ENCODE peak calls at places on chromosomes 2 and 18, in six cellular contexts. L is GM23338, C is GM23248, W is PC-3, Z is OCI-LY7, K is SK-N-SH. S is an unnamed sample. For H3K9me2, the result is how much of the 10 kb centered on the place peaks cover.

GRCh38 chr18:37322497-37323035 is 243.0 kb downstream of the CELF4 start:
- DNase-seq in Z (peak), L (peak), K (peak), C (peak), W (peak), S (peak)

GRCh38 chr2:69682525-69682924 is 39.0 kb upstream of the AAK1 start:
- DNase-seq in C (no peak), W (no peak), Z (no peak), K (no peak), L (no peak), S (no peak)

GRCh38 chr2:71714601-71715240 is 261.4 kb downstream of the DYSF start:
- DNase-seq in L (no peak), Z (no peak), C (no peak), W (no peak), K (no peak), S (no peak)

GRCh38 chr2:186457908-186458307 is 28.2 kb upstream of the ZC3H15 start:
- DNase-seq in K (no peak), L (no peak), Z (no peak), W (no peak), C (no peak), S (no peak)

GRCh38 chr2:85468704-85469349 is 50.3 kb downstream of the SH2D6 start:
- DNase-seq in C (peak), W (peak), L (peak), K (no peak), Z (no peak), S (peak)

GRCh38 chr2:68766378-68766845 is 31.8 kb downstream of the ARHGAP25 start:
- DNase-seq in W (no peak), Z (peak), K (no peak), C (no peak), L (no peak), S (no peak)

GRCh38 chr2:237161239-237161638 is 75.5 kb downstream of the COPS8 start:
- DNase-seq in W (no peak), L (no peak), C (peak), Z (no peak), K (no peak), S (no peak)

GRCh38 chr18:74892066-74892627 is 294.5 kb downstream of the ZNF407 start:
- DNase-seq in K (no peak), Z (no peak), W (no peak), L (no peak), C (no peak), S (no peak)

GRCh38 chr2:69092857-69093256 is 79.9 kb downstream of the ANTXR1 start:
- DNase-seq in L (no peak), W (no peak), K (no peak), Z (no peak), C (peak), S (no peak)

GRCh38 chr2:216792222-216793001 is 67.5 kb downstream of the TNP1 start:
- DNase-seq in L (peak), K (peak), C (peak), W (peak), Z (no peak), S (peak)

GRCh38 chr18:46754188-46754587 is 2.7 kb downstream of the ST8SIA5 start:
- DNase-seq in W (no peak), K (no peak), L (no peak), Z (peak), C (no peak), S (peak)

GRCh38 chr2:156310773-156311172 is 21.7 kb downstream of the NR4A2 start:
- DNase-seq in K (no peak), L (no peak), Z (no peak), C (no peak), W (no peak), S (no peak)

GRCh38 chr2:213152065-213152794 is 818 bp upstream of the IKZF2 start:
- DNase-seq in C (peak), W (peak), K (peak), Z (peak), L (peak), S (peak)

GRCh38 chr2:43737097-43737854 is 36.6 kb upstream of the DYNC2LI1 start:
- DNase-seq in Z (no peak), W (peak), L (no peak), K (no peak), C (peak), S (no peak)

GRCh38 chr2:69464575-69464974 is 27.3 kb upstream of the NFU1 start:
- DNase-seq in K (no peak), W (no peak), Z (no peak), C (peak), L (no peak), S (no peak)

GRCh38 chr2:137924019-137924418 is 40.3 kb upstream of the HNMT start:
- DNase-seq in Z (no peak), K (no peak), C (no peak), W (no peak), L (no peak), S (no peak)

GRCh38 chr2:168758970-168759820 is 43.2 kb upstream of the NOSTRIN start:
- DNase-seq in W (peak), Z (peak), L (peak), C (peak), K (peak), S (no peak)

GRCh38 chr18:62987035-62987830 is 271.9 kb downstream of the PHLPP1 start:
- DNase-seq in C (no peak), W (no peak), L (no peak), K (no peak), Z (no peak), S (no peak)

GRCh38 chr2:86433137-86433536 is 8.0 kb upstream of the KDM3A start:
- DNase-seq in K (no peak), W (no peak), C (no peak), L (no peak), Z (no peak), S (no peak)

GRCh38 chr18:489244-490023 is 11.1 kb downstream of the COLEC12 start:
- DNase-seq in K (no peak), Z (no peak), L (no peak), W (peak), C (peak), S (no peak)

GRCh38 chr2:223797811-223798721 is 39.3 kb downstream of the AP1S3 start:
- DNase-seq in W (peak), L (peak), Z (peak), K (peak), C (peak), S (peak)

GRCh38 chr2:136530154-136530553 is 235.2 kb upstream of the THSD7B start:
- DNase-seq in C (no peak), Z (no peak), W (no peak), L (peak), K (no peak), S (no peak)

GRCh38 chr2:74507926-74508520 is 528 bp upstream of the PCGF1 start:
- DNase-seq in L (peak), C (peak), K (peak), W (peak), Z (no peak), S (no peak)

GRCh38 chr18:12608292-12608691 is 49.6 kb downstream of the SPIRE1 start:
- DNase-seq in L (no peak), K (no peak), C (peak), W (peak), Z (no peak), S (peak)

GRCh38 chr2:213232649-213233437 is 51.4 kb upstream of the SPAG16 start:
- DNase-seq in W (no peak), L (peak), C (no peak), Z (peak), K (no peak), S (no peak)

GRCh38 chr2:144522741-144523605 is 3.1 kb upstream of the ZEB2 start:
- DNase-seq in W (no peak), K (peak), C (peak), L (peak), Z (no peak), S (no peak)

GRCh38 chr2:53353372-53354111 is 414.1 kb upstream of the CHAC2 start:
- DNase-seq in L (no peak), Z (no peak), C (peak), W (peak), K (no peak), S (peak)

GRCh38 chr2:47569658-47570398 is 166.9 kb downstream of the MSH2 start:
- DNase-seq in C (peak), Z (no peak), L (peak), K (peak), W (no peak), S (no peak)

GRCh38 chr2:119837759-119838158 is 78.0 kb downstream of the PTPN4 start:
- DNase-seq in K (no peak), W (no peak), L (no peak), C (no peak), Z (no peak), S (no peak)

GRCh38 chr2:218228366-218229092 is 11.5 kb downstream of the ARPC2 start:
- DNase-seq in C (no peak), W (peak), Z (no peak), L (no peak), K (no peak), S (no peak)

GRCh38 chr2:208311954-208312353 is 45.9 kb downstream of the PIKFYVE start:
- DNase-seq in W (no peak), L (no peak), C (peak), Z (no peak), K (no peak), S (no peak)

DNA sequence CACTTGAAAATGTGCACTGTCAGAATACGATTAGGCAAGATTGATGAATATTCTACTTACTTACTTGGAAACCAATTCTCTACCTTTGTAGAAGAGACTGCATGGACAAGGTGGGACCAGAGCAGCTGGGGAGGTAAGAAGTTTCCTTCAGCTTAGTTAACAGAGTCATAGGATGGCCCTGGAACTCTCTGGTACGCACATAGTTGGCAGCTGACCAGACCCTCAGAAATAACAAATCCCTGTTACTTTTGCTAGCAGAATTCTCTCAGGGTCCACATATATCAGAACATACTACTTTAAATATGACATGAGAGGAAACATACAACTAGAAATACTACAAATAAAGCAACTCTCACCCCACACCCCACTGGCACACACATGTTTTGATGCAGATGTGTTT is 24.8 kb upstream of the STAT1 start:
- DNase-seq in W (no peak), Z (no peak), K (no peak), L (no peak), C (no peak), S (no peak)
- H3K4me2 ChIP-seq in W (peak), Z (no peak), K (no peak), L (no peak), C (peak), S (peak)

GRCh38 chr2:127025357-127026062 is 81.4 kb downstream of the BIN1 start:
- DNase-seq in C (peak), L (peak), K (peak), Z (peak), W (no peak), S (no peak)
- H3K9me2 ChIP-seq in C (under half), L (under half), K (under half), Z (under half), W (under half), S (under half)

DNA sequence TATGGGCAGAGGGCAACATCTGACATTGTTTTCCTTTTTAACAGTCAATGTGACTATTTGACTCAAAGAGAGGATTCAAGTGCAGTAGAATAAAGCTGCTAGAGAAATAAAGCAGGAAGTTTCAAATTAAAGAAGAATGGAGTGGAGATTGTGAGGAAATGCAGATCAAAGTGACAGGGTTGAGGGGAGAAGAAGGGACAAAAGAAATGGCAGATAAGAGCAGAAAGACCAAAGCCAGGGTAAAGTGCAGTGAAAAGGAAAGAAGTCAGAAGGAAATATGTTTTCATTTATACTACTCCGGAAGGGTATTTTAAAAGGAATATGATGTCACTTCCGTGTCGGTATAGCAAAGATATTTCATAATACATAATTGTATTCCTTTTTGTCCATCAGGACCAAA is 297.5 kb upstream of the CRIM1 start:
- DNase-seq in L (no peak), Z (no peak), K (no peak), W (no peak), C (no peak), S (no peak)
- H3K4me2 ChIP-seq in L (peak), Z (no peak), K (no peak), W (no peak), C (no peak), S (no peak)

GRCh38 chr18:26416652-26417150 is 131.7 kb downstream of the KCTD1 start:
- DNase-seq in W (no peak), L (no peak), Z (no peak), K (no peak), C (no peak), S (no peak)

GRCh38 chr18:26417190-26417589 is 131.2 kb downstream of the KCTD1 start:
- DNase-seq in K (no peak), C (no peak), W (no peak), L (no peak), Z (no peak), S (no peak)

GRCh38 chr18:26415631-26416030 is 132.7 kb downstream of the KCTD1 start:
- DNase-seq in L (no peak), C (no peak), K (no peak), Z (no peak), W (no peak), S (no peak)

GRCh38 chr18:26419746-26420145 is 128.6 kb downstream of the KCTD1 start:
- DNase-seq in C (peak), K (peak), L (no peak), Z (no peak), W (no peak), S (no peak)

GRCh38 chr18:26418225-26418624 is 130.1 kb downstream of the KCTD1 start:
- DNase-seq in Z (no peak), W (no peak), L (no peak), C (no peak), K (no peak), S (no peak)
- H3K9me2 ChIP-seq in Z (under half), W (under half), L (under half), C (under half), K (under half), S (under half)

DNA sequence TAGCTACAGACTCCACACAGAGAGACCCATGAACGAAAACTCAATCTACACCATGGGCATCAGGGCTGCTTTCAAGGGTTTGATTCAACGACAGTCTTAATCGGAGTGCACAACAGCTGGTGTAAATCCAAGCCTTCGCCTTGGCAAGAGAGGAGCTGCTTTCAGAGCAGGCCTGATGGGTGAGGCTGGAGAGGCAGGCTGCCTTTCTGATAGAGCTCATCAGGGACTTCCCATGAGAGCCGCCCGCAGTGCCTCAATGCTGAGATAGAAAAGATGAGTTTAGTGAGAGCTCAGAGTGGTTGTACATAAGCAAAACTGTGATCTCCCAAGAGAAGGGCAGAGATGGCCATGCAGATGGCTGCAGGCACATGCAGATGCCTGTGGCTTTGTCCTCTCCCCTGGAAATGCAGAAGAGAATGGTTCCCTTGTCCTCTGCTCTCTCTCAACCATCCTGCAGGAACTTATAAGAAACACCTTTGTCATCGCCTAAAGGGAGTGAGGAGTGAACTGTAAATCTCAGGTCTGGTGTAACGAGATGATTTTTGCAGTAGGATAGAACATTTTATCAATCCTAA is 122.1 kb downstream of the ARL4C start:
- DNase-seq in W (no peak), Z (no peak), L (no peak), K (no peak), C (no peak), S (no peak)
- H3K4me2 ChIP-seq in W (no peak), Z (no peak), L (no peak), K (no peak), C (no peak), S (no peak)

GRCh38 chr18:57286949-57287348 is 65.4 kb upstream of the ST8SIA3 start:
- DNase-seq in L (no peak), Z (no peak), C (no peak), K (no peak), W (no peak), S (no peak)

DNA sequence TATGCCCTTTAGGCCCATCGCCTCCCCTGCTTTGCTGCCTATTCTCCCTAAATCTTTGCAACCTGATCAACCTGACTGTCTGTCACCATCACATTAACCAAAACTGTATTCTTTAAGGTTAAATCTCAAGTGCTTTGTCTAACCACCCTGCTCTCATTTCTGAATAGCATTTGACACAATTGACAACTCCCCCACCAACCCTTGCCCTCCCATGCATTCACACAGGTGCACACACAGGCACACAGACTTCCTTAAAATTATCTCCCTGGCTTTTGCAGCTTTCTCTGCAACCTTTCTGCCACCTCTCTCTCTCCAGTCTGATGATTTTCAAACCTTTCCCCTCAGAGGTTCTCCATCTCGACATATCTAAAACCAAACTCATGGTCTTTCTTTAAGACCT is 64.6 kb upstream of the ST8SIA3 start:
- DNase-seq in C (no peak), K (no peak), L (no peak), W (no peak), Z (no peak), S (no peak)
- H3K9me2 ChIP-seq in C (under half), K (under half), L (under half), W (under half), Z (under half), S (under half)

GRCh38 chr2:181787310-181788048 is 104.1 kb upstream of the ITPRID2 start:
- DNase-seq in C (no peak), W (no peak), L (no peak), K (no peak), Z (no peak), S (no peak)

GRCh38 chr2:181786371-181787228 is 104.9 kb upstream of the ITPRID2 start:
- DNase-seq in W (no peak), K (no peak), Z (no peak), C (no peak), L (no peak), S (no peak)

GRCh38 chr2:181785677-181786344 is 105.5 kb upstream of the NEUROD1 start:
- DNase-seq in K (no peak), L (no peak), Z (no peak), W (peak), C (peak), S (peak)

GRCh38 chr2:181782630-181783029 is 102.3 kb upstream of the NEUROD1 start:
- DNase-seq in C (no peak), W (no peak), Z (no peak), K (no peak), L (no peak), S (peak)

DNA sequence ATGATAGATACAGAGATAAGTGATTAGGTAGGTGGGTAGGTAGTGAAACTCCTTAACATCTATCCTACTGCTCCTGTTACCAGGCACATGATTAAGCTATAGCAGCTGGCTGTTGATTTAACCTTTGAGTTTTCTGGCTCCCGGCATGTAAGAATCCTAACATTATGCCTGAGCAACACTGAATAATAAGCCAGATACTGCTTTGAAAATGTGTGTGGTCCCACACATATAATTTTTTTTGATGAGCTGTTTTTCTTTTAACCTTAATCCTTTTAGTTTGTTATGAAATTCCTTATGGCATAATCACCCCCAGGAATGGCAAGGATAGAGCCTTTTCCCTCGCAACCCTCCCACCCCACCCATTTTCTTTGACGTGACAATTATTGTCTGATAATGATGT is 104.2 kb upstream of the NEUROD1 start:
- DNase-seq in Z (no peak), K (no peak), W (peak), C (peak), L (no peak), S (peak)
- H3K4me2 ChIP-seq in Z (no peak), K (no peak), W (peak), C (peak), L (no peak), S (peak)

GRCh38 chr2:164515746-164516145 is 105.5 kb downstream of the GRB14 start:
- DNase-seq in Z (no peak), K (no peak), L (no peak), C (no peak), W (no peak), S (no peak)
- H3K9me2 ChIP-seq in Z (under half), K (under half), L (under half), C (under half), W (under half), S (under half)

GRCh38 chr2:113886479-113887383 is 3.2 kb upstream of the ACTR3 start:
- DNase-seq in C (peak), K (no peak), Z (peak), L (no peak), W (peak), S (peak)
- H3K4me2 ChIP-seq in C (peak), K (peak), Z (peak), L (no peak), W (peak), S (no peak)

GRCh38 chr18:9039441-9039950 is 63.0 kb upstream of the NDUFV2 start:
- DNase-seq in L (no peak), C (no peak), Z (no peak), W (no peak), K (no peak), S (no peak)
- H3K9me2 ChIP-seq in L (under half), C (under half), Z (under half), W (under half), K (under half), S (under half)

S was measured in PC-9.